ENCODE peak calls at places on chromosomes 7 and 10, in eight cellular contexts. One of them, this sample, is unnamed.

GRCh38 chr10:46248651-46249131 is 38.1 kb upstream of the ANTXRL start:
- DNase-seq in IMR-90: no peak
- DNase-seq in non-pigmented ciliary epithelial cell: no peak
- DNase-seq in activated effector memory CD4-positive, alpha-beta T cell treated with Interleukin-2 at 50 U/mL for 16 hours: no peak
- DNase-seq in activated CD4-positive, alpha-beta T cell treated with anti-CD3 and anti-CD28 coated beads, Interleukin-2, amount 50 U/mL, for 1 hour: no peak
- DNase-seq in HuH-7.5: no peak
- DNase-seq in T-helper 17 cell: no peak
- DNase-seq in AG08396: no peak
- DNase-seq in this sample: no peak

GRCh38 chr7:123433665-123434064 is 100.7 kb downstream of the IQUB start:
- DNase-seq in IMR-90: no peak
- DNase-seq in non-pigmented ciliary epithelial cell: no peak
- DNase-seq in activated effector memory CD4-positive, alpha-beta T cell treated with Interleukin-2 at 50 U/mL for 16 hours: no peak
- DNase-seq in activated CD4-positive, alpha-beta T cell treated with anti-CD3 and anti-CD28 coated beads, Interleukin-2, amount 50 U/mL, for 1 hour: no peak
- DNase-seq in HuH-7.5: no peak
- DNase-seq in T-helper 17 cell: no peak
- DNase-seq in AG08396: no peak
- DNase-seq in this sample: no peak

GRCh38 chr7:124031406-124031805 is 1.5 kb downstream of the TMEM229A start:
- DNase-seq in IMR-90: no peak
- DNase-seq in non-pigmented ciliary epithelial cell: no peak
- DNase-seq in activated effector memory CD4-positive, alpha-beta T cell treated with Interleukin-2 at 50 U/mL for 16 hours: no peak
- DNase-seq in activated CD4-positive, alpha-beta T cell treated with anti-CD3 and anti-CD28 coated beads, Interleukin-2, amount 50 U/mL, for 1 hour: no peak
- DNase-seq in HuH-7.5: no peak
- DNase-seq in T-helper 17 cell: no peak
- DNase-seq in AG08396: no peak
- DNase-seq in this sample: no peak

GRCh38 chr7:81433196-81433595 is 336.7 kb downstream of the HGF start:
- DNase-seq in IMR-90: no peak
- DNase-seq in non-pigmented ciliary epithelial cell: no peak
- DNase-seq in activated effector memory CD4-positive, alpha-beta T cell treated with Interleukin-2 at 50 U/mL for 16 hours: no peak
- DNase-seq in activated CD4-positive, alpha-beta T cell treated with anti-CD3 and anti-CD28 coated beads, Interleukin-2, amount 50 U/mL, for 1 hour: no peak
- DNase-seq in HuH-7.5: no peak
- DNase-seq in T-helper 17 cell: no peak
- DNase-seq in AG08396: no peak
- DNase-seq in this sample: no peak

GRCh38 chr10:128897414-128897928 is 569.6 kb upstream of the MGMT start:
- DNase-seq in IMR-90: no peak
- DNase-seq in non-pigmented ciliary epithelial cell: no peak
- DNase-seq in activated effector memory CD4-positive, alpha-beta T cell treated with Interleukin-2 at 50 U/mL for 16 hours: no peak
- DNase-seq in activated CD4-positive, alpha-beta T cell treated with anti-CD3 and anti-CD28 coated beads, Interleukin-2, amount 50 U/mL, for 1 hour: no peak
- DNase-seq in HuH-7.5: no peak
- DNase-seq in T-helper 17 cell: no peak
- DNase-seq in AG08396: no peak
- DNase-seq in this sample: no peak

GRCh38 chr10:113020838-113021237 is 70.8 kb downstream of the TCF7L2 start:
- DNase-seq in IMR-90: no peak
- DNase-seq in non-pigmented ciliary epithelial cell: no peak
- DNase-seq in activated effector memory CD4-positive, alpha-beta T cell treated with Interleukin-2 at 50 U/mL for 16 hours: no peak
- DNase-seq in activated CD4-positive, alpha-beta T cell treated with anti-CD3 and anti-CD28 coated beads, Interleukin-2, amount 50 U/mL, for 1 hour: no peak
- DNase-seq in HuH-7.5: no peak
- DNase-seq in T-helper 17 cell: no peak
- DNase-seq in AG08396: no peak
- DNase-seq in this sample: no peak

GRCh38 chr7:25389489-25390106 is 161.3 kb upstream of the NPVF start:
- DNase-seq in IMR-90: peak
- DNase-seq in non-pigmented ciliary epithelial cell: peak
- DNase-seq in activated effector memory CD4-positive, alpha-beta T cell treated with Interleukin-2 at 50 U/mL for 16 hours: no peak
- DNase-seq in activated CD4-positive, alpha-beta T cell treated with anti-CD3 and anti-CD28 coated beads, Interleukin-2, amount 50 U/mL, for 1 hour: no peak
- DNase-seq in HuH-7.5: peak
- DNase-seq in T-helper 17 cell: no peak
- DNase-seq in AG08396: peak
- DNase-seq in this sample: no peak

GRCh38 chr10:62327897-62328296 is 46.3 kb upstream of the ZNF365 start:
- DNase-seq in IMR-90: no peak
- DNase-seq in non-pigmented ciliary epithelial cell: no peak
- DNase-seq in activated effector memory CD4-positive, alpha-beta T cell treated with Interleukin-2 at 50 U/mL for 16 hours: no peak
- DNase-seq in activated CD4-positive, alpha-beta T cell treated with anti-CD3 and anti-CD28 coated beads, Interleukin-2, amount 50 U/mL, for 1 hour: no peak
- DNase-seq in HuH-7.5: no peak
- DNase-seq in T-helper 17 cell: no peak
- DNase-seq in AG08396: no peak
- DNase-seq in this sample: no peak

GRCh38 chr10:27695704-27696103 is 49.9 kb downstream of the MKX start:
- DNase-seq in IMR-90: no peak
- DNase-seq in non-pigmented ciliary epithelial cell: no peak
- DNase-seq in activated effector memory CD4-positive, alpha-beta T cell treated with Interleukin-2 at 50 U/mL for 16 hours: no peak
- DNase-seq in activated CD4-positive, alpha-beta T cell treated with anti-CD3 and anti-CD28 coated beads, Interleukin-2, amount 50 U/mL, for 1 hour: no peak
- DNase-seq in HuH-7.5: no peak
- DNase-seq in T-helper 17 cell: no peak
- DNase-seq in AG08396: no peak
- DNase-seq in this sample: no peak

GRCh38 chr7:47852330-47853245 is 95.7 kb downstream of the PKD1L1 start:
- DNase-seq in IMR-90: no peak
- DNase-seq in non-pigmented ciliary epithelial cell: no peak
- DNase-seq in activated effector memory CD4-positive, alpha-beta T cell treated with Interleukin-2 at 50 U/mL for 16 hours: no peak
- DNase-seq in activated CD4-positive, alpha-beta T cell treated with anti-CD3 and anti-CD28 coated beads, Interleukin-2, amount 50 U/mL, for 1 hour: no peak
- DNase-seq in HuH-7.5: no peak
- DNase-seq in T-helper 17 cell: no peak
- DNase-seq in AG08396: no peak
- DNase-seq in this sample: no peak

GRCh38 chr10:35453855-35454532 is 117.7 kb downstream of the CCNY start:
- DNase-seq in IMR-90: peak
- DNase-seq in non-pigmented ciliary epithelial cell: peak
- DNase-seq in activated effector memory CD4-positive, alpha-beta T cell treated with Interleukin-2 at 50 U/mL for 16 hours: no peak
- DNase-seq in activated CD4-positive, alpha-beta T cell treated with anti-CD3 and anti-CD28 coated beads, Interleukin-2, amount 50 U/mL, for 1 hour: no peak
- DNase-seq in HuH-7.5: no peak
- DNase-seq in T-helper 17 cell: no peak
- DNase-seq in AG08396: no peak
- DNase-seq in this sample: no peak